ENCODE peak calls at places on chromosomes 7 and 10, in five cellular contexts. One of them, this sample, is unnamed.

GRCh38 chr10:119024882-119025281 is 4.6 kb upstream of the NANOS1 start:
- DNase-seq in endothelial cell: no peak
- DNase-seq in head of caudate nucleus: no peak
- DNase-seq in IMR-90: no peak
- DNase-seq in trophoblast cell: peak
- DNase-seq in this sample: no peak

GRCh38 chr10:89001024-89001423 is 10.4 kb downstream of the FAS start:
- DNase-seq in endothelial cell: no peak
- DNase-seq in IMR-90: no peak
- DNase-seq in trophoblast cell: no peak
- DNase-seq in head of caudate nucleus: no peak
- DNase-seq in this sample: no peak

GRCh38 chr10:11411926-11412545 is 199.4 kb downstream of the USP6NL start:
- DNase-seq in endothelial cell: no peak
- DNase-seq in IMR-90: no peak
- DNase-seq in trophoblast cell: no peak
- DNase-seq in head of caudate nucleus: no peak
- DNase-seq in this sample: no peak

GRCh38 chr7:56033671-56034432 is 17.4 kb downstream of the PSPH start:
- DNase-seq in IMR-90: peak
- DNase-seq in head of caudate nucleus: peak
- DNase-seq in endothelial cell: peak
- DNase-seq in trophoblast cell: peak
- DNase-seq in this sample: peak

GRCh38 chr7:139095194-139095659 is 14.3 kb downstream of the ZC3HAV1 start:
- DNase-seq in endothelial cell: no peak
- DNase-seq in IMR-90: no peak
- DNase-seq in head of caudate nucleus: no peak
- DNase-seq in trophoblast cell: peak
- DNase-seq in this sample: no peak

GRCh38 chr10:27783660-27784059 is 38.0 kb upstream of the MKX start:
- DNase-seq in trophoblast cell: peak
- DNase-seq in head of caudate nucleus: no peak
- DNase-seq in endothelial cell: peak
- DNase-seq in IMR-90: peak
- DNase-seq in this sample: peak

GRCh38 chr10:44042075-44042770 is 342.7 kb downstream of the CXCL12 start:
- DNase-seq in IMR-90: no peak
- DNase-seq in endothelial cell: no peak
- DNase-seq in head of caudate nucleus: no peak
- DNase-seq in trophoblast cell: no peak
- DNase-seq in this sample: no peak

GRCh38 chr10:101585841-101586240 is 2.2 kb downstream of the POLL start:
- DNase-seq in endothelial cell: no peak
- DNase-seq in head of caudate nucleus: no peak
- DNase-seq in IMR-90: no peak
- DNase-seq in trophoblast cell: no peak
- DNase-seq in this sample: no peak

GRCh38 chr7:158827411-158828342 is 1.6 kb downstream of the ESYT2 start:
- DNase-seq in head of caudate nucleus: no peak
- DNase-seq in endothelial cell: no peak
- DNase-seq in trophoblast cell: peak
- DNase-seq in IMR-90: peak
- DNase-seq in this sample: no peak

This sample was measured in HuH-7.